ENCODE peak calls at places on chromosome 1, in nine cellular contexts. A is hepatic stellate cell; U is A549; C is progenitor cell of endocrine pancreas; T is T-helper 22 cell; K is EL; J is CD8-positive, alpha-beta memory T cell; I is stimulated activated CD4-positive, alpha-beta T cell treated with anti-CD3 and anti-CD28 coated beads, Interleukin-1b, Interleukin-23, amount 100 ng/mL, for 24 hours; V is NCI-H146. M is an unnamed sample.

GRCh38 chr1:54348700-54349021 is 57.5 kb downstream of the SSBP3 start:
- DNase-seq in C (no peak), K (no peak), V (no peak), A (no peak), T (no peak), U (no peak), J (no peak), I (no peak), M (no peak)

GRCh38 chr1:53860967-53861411 is 22.9 kb upstream of the NDC1 start:
- DNase-seq in V (peak), A (peak), K (peak), J (peak), T (peak), C (peak), U (peak), I (peak), M (peak)

GRCh38 chr1:245235156-245235555 is 80.4 kb downstream of the KIF26B start:
- DNase-seq in A (no peak), C (no peak), T (no peak), V (peak), J (no peak), K (no peak), I (no peak), U (no peak), M (no peak)

GRCh38 chr1:44220001-44220751 is 6.9 kb downstream of the DMAP1 start:
- DNase-seq in V (no peak), C (no peak), K (peak), J (no peak), U (no peak), A (peak), T (no peak), I (no peak), M (no peak)

GRCh38 chr1:197807216-197807615 is 31.9 kb upstream of the DENND1B start:
- DNase-seq in J (no peak), V (no peak), U (no peak), A (no peak), K (no peak), I (no peak), T (no peak), C (no peak), M (no peak)

GRCh38 chr1:29518183-29518835 is 282.0 kb downstream of the PTPRU start:
- DNase-seq in U (no peak), V (no peak), T (no peak), J (no peak), C (no peak), I (no peak), K (no peak), A (no peak), M (no peak)

GRCh38 chr1:157384252-157384651 is 168.1 kb downstream of the FCRL5 start:
- DNase-seq in K (no peak), J (no peak), C (no peak), U (no peak), A (no peak), V (no peak), I (no peak), T (no peak), M (no peak)

GRCh38 chr1:68796888-68797287 is 300.0 kb upstream of the DEPDC1 start:
- DNase-seq in C (no peak), A (no peak), V (no peak), K (no peak), I (no peak), T (no peak), U (no peak), J (no peak), M (no peak)

GRCh38 chr1:45359882-45360513 is 19.8 kb upstream of the MUTYH start:
- DNase-seq in C (no peak), U (peak), V (peak), I (no peak), A (no peak), J (peak), T (no peak), K (peak), M (no peak)

M was measured in H1.